ENCODE peak calls at places on chromosome 21, in six cellular contexts. C, Y, V, Q, W and M are unnamed samples.

GRCh38 chr21:38012700-38013099 is 96.4 kb upstream of the KCNJ6 start:
- DNase-seq in C (no peak), Y (no peak), V (no peak), Q (no peak), W (no peak), M (no peak)

GRCh38 chr21:15199414-15199813 is 134.6 kb upstream of the NRIP1 start:
- DNase-seq in C (no peak), Y (no peak), V (no peak), Q (no peak), W (no peak), M (no peak)

GRCh38 chr21:37783016-37783415 is 133.2 kb downstream of the KCNJ6 start:
- DNase-seq in C (no peak), Y (no peak), V (no peak), Q (no peak), W (no peak), M (no peak)

GRCh38 chr21:35428489-35428888 is 379.4 kb upstream of the RUNX1 start:
- DNase-seq in C (no peak), Y (no peak), V (peak; percentile 28), Q (no peak), W (peak; percentile 8), M (peak; percentile 72)

GRCh38 chr21:34933609-34934345 is 115.3 kb downstream of the RUNX1 start:
- DNase-seq in C (peak; percentile 21), Y (no peak), V (peak; percentile 11), Q (no peak), W (no peak), M (no peak)

GRCh38 chr21:41897690-41898089 is 18.5 kb upstream of the PRDM15 start:
- DNase-seq in C (no peak), Y (no peak), V (no peak), Q (no peak), W (no peak), M (no peak)

GRCh38 chr21:34367320-34367935 is 3.6 kb downstream of the KCNE2 start:
- DNase-seq in C (peak; percentile 47), Y (no peak), V (peak; percentile 24), Q (peak; percentile 74), W (peak; percentile 36), M (no peak)

GRCh38 chr21:42974832-42975820 is 764 bp downstream of the PKNOX1 start:
- DNase-seq in C (peak; percentile 49), Y (peak; percentile 49), V (peak; percentile 28), Q (peak; percentile 56), W (peak; percentile 82), M (peak; percentile 78)

GRCh38 chr21:21682172-21682571 is 684.0 kb downstream of the NCAM2 start:
- DNase-seq in C (no peak), Y (no peak), V (no peak), Q (no peak), W (no peak), M (no peak)

GRCh38 chr21:35210093-35210492 is 161.0 kb upstream of the RUNX1 start:
- DNase-seq in C (no peak), Y (no peak), V (no peak), Q (no peak), W (no peak), M (no peak)

GRCh38 chr21:33110340-33110715 is 40.4 kb downstream of the OLIG1 start:
- DNase-seq in C (no peak), Y (no peak), V (no peak), Q (no peak), W (no peak), M (no peak)

GRCh38 chr21:37419228-37419906 is 52.8 kb downstream of the DYRK1A start:
- DNase-seq in C (no peak), Y (no peak), V (no peak), Q (no peak), W (no peak), M (no peak)

GRCh38 chr21:27425574-27425973 is 458.7 kb upstream of the ADAMTS5 start:
- DNase-seq in C (no peak), Y (no peak), V (no peak), Q (no peak), W (peak; percentile 7), M (no peak)

GRCh38 chr21:45788635-45789506 is 145.3 kb downstream of the PCBP3 start:
- DNase-seq in C (no peak), Y (no peak), V (no peak), Q (no peak), W (no peak), M (no peak)

GRCh38 chr21:45074818-45075605 is 632 bp downstream of the ADARB1 start:
- DNase-seq in C (peak; percentile 16), Y (no peak), V (no peak), Q (peak; percentile 25), W (peak; percentile 38), M (no peak)

GRCh38 chr21:46318464-46318845 is 5.2 kb downstream of the C21orf58 start:
- DNase-seq in C (no peak), Y (no peak), V (no peak), Q (no peak), W (no peak), M (no peak)

GRCh38 chr21:14591277-14591876 is 45.3 kb upstream of the SAMSN1 start:
- DNase-seq in C (no peak), Y (no peak), V (no peak), Q (no peak), W (no peak), M (no peak)

GRCh38 chr21:42684109-42684916 is 30.9 kb downstream of the PDE9A start:
- DNase-seq in C (no peak), Y (peak; percentile 12), V (peak; percentile 42), Q (no peak), W (peak; percentile 36), M (no peak)

GRCh38 chr21:17537299-17537698 is 24.5 kb downstream of the CXADR start:
- DNase-seq in C (no peak), Y (no peak), V (no peak), Q (no peak), W (no peak), M (no peak)

GRCh38 chr21:45474323-45474950 is 67.8 kb downstream of the SLC19A1 start:
- DNase-seq in C (no peak), Y (no peak), V (no peak), Q (no peak), W (no peak), M (no peak)

GRCh38 chr21:39788383-39788782 is 43.4 kb downstream of the IGSF5 start:
- DNase-seq in C (peak; percentile 93), Y (no peak), V (no peak), Q (peak; percentile 61), W (peak; percentile 8), M (peak; percentile 85)

GRCh38 chr21:18142639-18143038 is 102.0 kb upstream of the CHODL start:
- DNase-seq in C (no peak), Y (no peak), V (no peak), Q (no peak), W (no peak), M (no peak)

GRCh38 chr21:43020771-43021170 is 46.4 kb downstream of the PKNOX1 start:
- DNase-seq in C (peak; percentile 60), Y (no peak), V (no peak), Q (no peak), W (no peak), M (no peak)